ENCODE peak calls at places on chromosomes 3 and 15, in eight cellular contexts. U is heart right ventricle, A is kidney tubule cell, K is NCI-H1417, R is T1000, W is psoas muscle, H is posterior vena cava, V is NCI-H2081. X is an unnamed sample.

GRCh38 chr15:48795901-48796300 is 15.0 kb downstream of the CEP152 start:
- DNase-seq in K (no peak), A (peak; percentile 31), W (no peak), U (no peak), V (no peak), H (no peak), R (no peak), X (no peak)

GRCh38 chr3:126983276-126983652 is 349 bp downstream of the PLXNA1 start:
- DNase-seq in R (no peak), H (no peak), K (no peak), V (no peak), U (peak; percentile 21), A (peak; percentile 13), W (no peak), X (peak; percentile 81)

GRCh38 chr3:171115667-171116066 is 89.1 kb upstream of the SLC2A2 start:
- DNase-seq in U (no peak), V (no peak), K (no peak), R (no peak), A (no peak), W (no peak), H (no peak), X (no peak)

GRCh38 chr3:4943553-4943952 is 35.7 kb upstream of the BHLHE40 start:
- DNase-seq in R (no peak), H (no peak), A (no peak), W (no peak), V (no peak), U (no peak), K (no peak), X (no peak)

GRCh38 chr15:31402511-31403056 is 75.9 kb downstream of the KLF13 start:
- DNase-seq in V (no peak), A (no peak), W (no peak), R (peak; percentile 60), U (peak; percentile 76), H (peak; percentile 94), K (peak; percentile 18), X (peak; percentile 65)

GRCh38 chr3:151871639-151872468 is 1.6 kb upstream of the SUCNR1 start:
- DNase-seq in W (no peak), A (peak; percentile 48), H (no peak), R (no peak), U (no peak), V (no peak), K (no peak), X (no peak)

GRCh38 chr3:53899730-53900129 is 8.1 kb upstream of the SELENOK start:
- DNase-seq in K (no peak), W (no peak), R (no peak), U (no peak), H (no peak), V (no peak), A (no peak), X (no peak)

GRCh38 chr3:177465243-177465642 is 268.0 kb upstream of the TBL1XR1 start:
- DNase-seq in A (no peak), W (peak; percentile 41), K (no peak), R (no peak), U (peak; percentile 32), H (peak; percentile 80), V (no peak), X (no peak)

GRCh38 chr3:38805765-38806386 is 10.1 kb downstream of the SCN10A start:
- DNase-seq in V (no peak), A (peak; percentile 69), U (no peak), H (no peak), W (no peak), K (no peak), R (peak; percentile 43), X (no peak)

GRCh38 chr3:77348244-77348855 is 308.5 kb downstream of the ROBO2 start:
- DNase-seq in U (no peak), R (no peak), V (no peak), H (no peak), K (peak; percentile 16), W (no peak), A (peak; percentile 50), X (peak; percentile 41)

GRCh38 chr3:40317061-40317676 is 7.7 kb downstream of the EIF1B start:
- DNase-seq in R (peak; percentile 6), V (peak; percentile 56), A (peak; percentile 59), H (no peak), K (peak; percentile 49), U (no peak), W (no peak), X (peak; percentile 53)

GRCh38 chr3:3180421-3180820 is 930 bp upstream of the CRBN start:
- DNase-seq in K (no peak), V (no peak), R (no peak), H (no peak), W (no peak), A (no peak), U (no peak), X (no peak)

GRCh38 chr15:35349916-35350315 is 196.0 kb downstream of the DPH6 start:
- DNase-seq in U (no peak), R (no peak), W (no peak), H (no peak), K (no peak), V (no peak), A (peak; percentile 3), X (no peak)

GRCh38 chr3:97576221-97576620 is 188.3 kb upstream of the ARL6 start:
- DNase-seq in A (no peak), H (no peak), K (no peak), R (no peak), V (no peak), W (no peak), U (no peak), X (no peak)

GRCh38 chr15:25725758-25726157 is 137.4 kb downstream of the ATP10A start:
- DNase-seq in H (peak; percentile 75), W (no peak), A (no peak), U (no peak), K (no peak), R (no peak), V (no peak), X (no peak)

GRCh38 chr3:53938645-53939044 is 47.0 kb upstream of the SELENOK start:
- DNase-seq in H (no peak), K (peak; percentile 38), R (no peak), A (peak; percentile 68), V (peak; percentile 43), U (no peak), W (no peak), X (peak; percentile 55)

GRCh38 chr3:156675744-156676466 is 1.5 kb downstream of the TIPARP start:
- DNase-seq in A (peak; percentile 89), K (peak; percentile 35), H (no peak), V (peak; percentile 89), W (peak; percentile 19), R (peak; percentile 40), U (peak; percentile 27), X (no peak)

GRCh38 chr3:42148982-42149432 is 57.9 kb downstream of the TRAK1 start:
- DNase-seq in U (peak; percentile 67), R (no peak), V (no peak), W (peak; percentile 75), A (peak; percentile 34), K (no peak), H (peak; percentile 91), X (peak; percentile 47)

GRCh38 chr3:194602580-194603300 is 30.5 kb downstream of the TMEM44 start:
- DNase-seq in V (no peak), H (no peak), R (no peak), U (no peak), K (no peak), A (no peak), W (no peak), X (no peak)

GRCh38 chr15:35320911-35321310 is 225.1 kb downstream of the DPH6 start:
- DNase-seq in V (no peak), A (no peak), H (no peak), K (no peak), U (no peak), R (no peak), W (no peak), X (no peak)

GRCh38 chr3:155585384-155585783 is 159.5 kb downstream of the PLCH1 start:
- DNase-seq in V (no peak), U (no peak), A (peak; percentile 27), K (no peak), R (no peak), H (no peak), W (no peak), X (no peak)

GRCh38 chr3:34346656-34347055 is 548.2 kb downstream of the PDCD6IP start:
- DNase-seq in W (no peak), R (no peak), K (no peak), V (no peak), A (no peak), U (no peak), H (no peak), X (no peak)

GRCh38 chr3:156648086-156648485 is 26.3 kb upstream of the TIPARP start:
- DNase-seq in K (no peak), V (no peak), W (no peak), H (no peak), U (no peak), A (peak; percentile 41), R (no peak), X (no peak)

GRCh38 chr3:52396907-52397591 is 47.9 kb downstream of the SEMA3G start:
- DNase-seq in V (no peak), H (peak; percentile 40), U (no peak), A (no peak), R (no peak), W (peak; percentile 7), K (no peak), X (no peak)

GRCh38 chr3:37903734-37904133 is 42.1 kb downstream of the CTDSPL start:
- DNase-seq in H (no peak), A (no peak), R (no peak), K (no peak), W (no peak), V (no peak), U (no peak), X (no peak)

GRCh38 chr3:52052831-52053306 is 3.5 kb downstream of the DUSP7 start:
- DNase-seq in W (peak; percentile 85), U (peak; percentile 86), K (no peak), A (peak; percentile 72), H (peak; percentile 96), V (no peak), R (peak; percentile 51), X (no peak)

GRCh38 chr3:155941354-155941753 is 70.9 kb downstream of the GMPS start:
- DNase-seq in H (no peak), U (no peak), A (no peak), V (no peak), R (no peak), K (no peak), W (no peak), X (no peak)

X was measured in D341Med.